ENCODE peak calls at places on chromosomes 6 and 20, in six cellular contexts. S is H1, F is IMR-90, Y is trophoblast cell, X is neuronal stem cell, C is mesenchymal stem cell. E is an unnamed sample.

GRCh38 chr6:158536084-158536890 is 23.6 kb upstream of the TMEM181 start:
- DNase-seq in S (no peak), F (peak), Y (peak), X (peak), C (peak), E (peak)

GRCh38 chr20:12928358-12928754 is 80.4 kb upstream of the SPTLC3 start:
- DNase-seq in S (no peak), F (no peak), Y (no peak), X (no peak), C (no peak), E (no peak)

GRCh38 chr20:20362774-20363435 is 5.0 kb upstream of the INSM1 start:
- DNase-seq in S (no peak), F (no peak), Y (no peak), X (no peak), C (no peak), E (peak)

GRCh38 chr20:45911486-45912343 is at the start of gene PLTP:
- DNase-seq in S (no peak), F (peak), Y (no peak), X (peak), C (peak), E (peak)

GRCh38 chr6:17768881-17769280 is 62.2 kb upstream of the NUP153 start:
- DNase-seq in S (no peak), F (no peak), Y (no peak), X (no peak), C (no peak), E (no peak)

GRCh38 chr6:105259912-105260889 is 80.4 kb upstream of the POPDC3 start:
- DNase-seq in S (no peak), F (no peak), Y (no peak), X (peak), C (no peak), E (no peak)

GRCh38 chr6:93418113-93418447 is 1.3 kb downstream of the EPHA7 start:
- DNase-seq in S (no peak), F (no peak), Y (no peak), X (no peak), C (no peak), E (no peak)

GRCh38 chr20:49724637-49725606 is 11.2 kb upstream of the B4GALT5 start:
- DNase-seq in S (no peak), F (peak), Y (no peak), X (no peak), C (peak), E (no peak)

GRCh38 chr6:149166324-149166723 is 151.2 kb upstream of the TAB2 start:
- DNase-seq in S (no peak), F (no peak), Y (no peak), X (no peak), C (no peak), E (no peak)

GRCh38 chr6:39208233-39208720 is 21.0 kb downstream of the KCNK5 start:
- DNase-seq in S (no peak), F (no peak), Y (no peak), X (no peak), C (no peak), E (no peak)

GRCh38 chr20:35828434-35828833 is 56.6 kb downstream of the PHF20 start:
- DNase-seq in S (no peak), F (no peak), Y (no peak), X (no peak), C (no peak), E (no peak)

GRCh38 chr6:143271024-143271423 is 179.5 kb downstream of the ADAT2 start:
- DNase-seq in S (no peak), F (peak), Y (no peak), X (no peak), C (peak), E (no peak)

GRCh38 chr20:41018153-41018552 is 10.5 kb upstream of the TOP1 start:
- DNase-seq in S (no peak), F (peak), Y (peak), X (no peak), C (no peak), E (no peak)

GRCh38 chr20:50415516-50416268 is 94.5 kb upstream of the PTPN1 start:
- DNase-seq in S (no peak), F (peak), Y (peak), X (no peak), C (peak), E (peak)

GRCh38 chr6:160692369-160692959 is 9.6 kb upstream of the PLG start:
- DNase-seq in S (no peak), F (no peak), Y (no peak), X (no peak), C (no peak), E (no peak)

GRCh38 chr20:62925420-62926228 is 681 bp downstream of the DIDO1 start:
- DNase-seq in S (no peak), F (peak), Y (no peak), X (no peak), C (peak), E (no peak)

GRCh38 chr6:55668625-55669024 is 89.6 kb upstream of the HMGCLL1 start:
- DNase-seq in S (no peak), F (peak), Y (no peak), X (no peak), C (peak), E (no peak)

GRCh38 chr6:45375449-45375848 is 2.3 kb downstream of the SUPT3H start:
- DNase-seq in S (no peak), F (no peak), Y (no peak), X (no peak), C (no peak), E (no peak)

GRCh38 chr6:167244991-167245390 is 46.1 kb upstream of the UNC93A start:
- DNase-seq in S (no peak), F (no peak), Y (no peak), X (no peak), C (no peak), E (peak)

GRCh38 chr6:11197175-11197535 is 35.3 kb downstream of the NEDD9 start:
- DNase-seq in S (no peak), F (peak), Y (no peak), X (peak), C (peak), E (no peak)

GRCh38 chr6:107207251-107207890 is 92.1 kb upstream of the BEND3 start:
- DNase-seq in S (no peak), F (no peak), Y (no peak), X (no peak), C (no peak), E (no peak)

GRCh38 chr6:107198631-107199416 is 83.5 kb upstream of the BEND3 start:
- DNase-seq in S (no peak), F (no peak), Y (no peak), X (no peak), C (no peak), E (no peak)

GRCh38 chr6:107205062-107205461 is 89.7 kb upstream of the BEND3 start:
- DNase-seq in S (no peak), F (no peak), Y (no peak), X (no peak), C (no peak), E (no peak)

GRCh38 chr6:107202876-107203468 is 87.7 kb upstream of the BEND3 start:
- DNase-seq in S (no peak), F (no peak), Y (peak), X (no peak), C (no peak), E (no peak)
- H2AFZ ChIP-seq in S (no peak), F (no peak), Y (no peak), X (no peak), C (no peak), E (no peak)

GRCh38 chr6:155583997-155584396 is 128.4 kb upstream of the NOX3 start:
- DNase-seq in S (no peak), F (no peak), Y (no peak), X (no peak), C (peak), E (no peak)
- H4K91ac ChIP-seq in S (no peak), F (no peak), Y (no peak), X (no peak), C (no peak), E (no peak)

GRCh38 chr6:26122402-26122792 is 35.2 kb downstream of the HFE start:
- DNase-seq in S (no peak), F (no peak), Y (peak), X (no peak), C (peak), E (peak)
- H4K8ac ChIP-seq in S (no peak), F (peak), Y (peak), X (no peak), C (peak), E (no peak)

GRCh38 chr20:57158474-57158873 is 108.0 kb downstream of the BMP7 start:
- DNase-seq in S (no peak), F (no peak), Y (no peak), X (no peak), C (no peak), E (no peak)
- H2AFZ ChIP-seq in S (peak), F (no peak), Y (no peak), X (no peak), C (no peak), E (no peak)

E was measured in H9.